ENCODE peak calls at places on chromosomes 7 and 10, in five cellular contexts. M is epithelial cell of proximal tubule, F is astrocyte of the spinal cord, Q is AG04449, C is body of pancreas. Y is an unnamed sample.
A peak's percentile ranks its signal among the peaks of the same experiment; 100 is the strongest.

GRCh38 chr7:100655908-100656674 is at the start of gene ACTL6B:
- DNase-seq in C (peak; percentile 72), Q (no peak), M (no peak), F (peak; percentile 23), Y (no peak)

GRCh38 chr10:124736491-124737136 is 7.6 kb downstream of the FAM53B start:
- DNase-seq in Q (no peak), M (no peak), F (peak; percentile 41), C (peak; percentile 78), Y (no peak)

GRCh38 chr10:125953778-125954385 is 57.5 kb downstream of the FANK1 start:
- DNase-seq in F (no peak), C (no peak), Q (no peak), M (no peak), Y (no peak)

GRCh38 chr7:46291601-46292150 is 370.6 kb upstream of the IGFBP3 start:
- DNase-seq in F (peak; percentile 80), M (no peak), Q (peak; percentile 44), C (no peak), Y (no peak)

GRCh38 chr7:8481752-8482446 is 48.5 kb downstream of the NXPH1 start:
- DNase-seq in C (no peak), F (no peak), M (no peak), Q (no peak), Y (no peak)

GRCh38 chr7:151800391-151800790 is 76.5 kb downstream of the PRKAG2 start:
- DNase-seq in F (no peak), Q (no peak), M (no peak), C (no peak), Y (no peak)

GRCh38 chr7:80588591-80588990 is 49.9 kb upstream of the CD36 start:
- DNase-seq in Q (no peak), M (no peak), F (peak; percentile 32), C (no peak), Y (no peak)

GRCh38 chr10:49592726-49593563 is 17.2 kb upstream of the SLC18A3 start:
- DNase-seq in Q (no peak), F (peak; percentile 49), C (peak; percentile 66), M (no peak), Y (no peak)

GRCh38 chr7:25037325-25037724 is 57.3 kb upstream of the OSBPL3 start:
- DNase-seq in Q (no peak), M (no peak), F (no peak), C (no peak), Y (no peak)

GRCh38 chr7:91420606-91421390 is 156.6 kb downstream of the FZD1 start:
- DNase-seq in M (no peak), Q (no peak), F (no peak), C (no peak), Y (no peak)

GRCh38 chr7:91425149-91425548 is 160.9 kb downstream of the FZD1 start:
- DNase-seq in M (no peak), C (no peak), Q (no peak), F (no peak), Y (no peak)

GRCh38 chr7:91424372-91424771 is 160.1 kb downstream of the FZD1 start:
- DNase-seq in C (no peak), M (no peak), Q (no peak), F (no peak), Y (no peak)
- TF ChIP-seq CTCF in C (no peak), M (peak; percentile 22), Q (no peak), F (no peak), Y (no peak)

GRCh38 chr10:47297796-47298540 is 2.0 kb upstream of the GDF10 start:
- DNase-seq in Q (no peak), C (no peak), M (no peak), F (no peak), Y (no peak)

GRCh38 chr10:47301833-47302232 is 1.8 kb downstream of the GDF10 start:
- DNase-seq in F (no peak), Q (no peak), C (peak; percentile 62), M (no peak), Y (no peak)

GRCh38 chr10:47299989-47300931 is at the start of gene GDF10:
- DNase-seq in Q (no peak), F (no peak), C (peak; percentile 67), M (no peak), Y (no peak)

GRCh38 chr10:47298730-47299129 is 1.3 kb upstream of the GDF10 start:
- DNase-seq in C (no peak), F (no peak), Q (no peak), M (no peak), Y (no peak)

DNA sequence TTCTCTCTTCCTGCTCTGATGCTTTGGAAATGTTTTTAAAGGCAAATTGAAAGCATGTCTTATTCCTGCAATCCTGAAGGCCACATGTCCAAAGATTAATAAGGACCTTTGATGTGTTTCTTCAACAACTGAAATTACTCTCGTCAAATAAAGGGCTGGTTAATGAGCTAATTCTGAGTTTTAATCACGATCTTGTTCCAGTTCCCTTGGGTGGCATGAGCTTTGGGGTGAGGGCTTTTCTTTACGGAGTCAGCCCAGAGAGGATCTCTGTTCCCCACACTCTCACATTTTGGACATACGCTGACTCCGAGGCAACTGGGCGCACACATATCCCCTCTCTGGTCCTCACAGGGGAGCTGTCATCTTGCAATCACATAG is 397 bp upstream of the GDF10 start:
- DNase-seq in F (no peak), Q (no peak), M (no peak), C (no peak), Y (no peak)
- TF ChIP-seq CTCF in F (no peak), Q (no peak), M (no peak), C (no peak), Y (no peak)

DNA sequence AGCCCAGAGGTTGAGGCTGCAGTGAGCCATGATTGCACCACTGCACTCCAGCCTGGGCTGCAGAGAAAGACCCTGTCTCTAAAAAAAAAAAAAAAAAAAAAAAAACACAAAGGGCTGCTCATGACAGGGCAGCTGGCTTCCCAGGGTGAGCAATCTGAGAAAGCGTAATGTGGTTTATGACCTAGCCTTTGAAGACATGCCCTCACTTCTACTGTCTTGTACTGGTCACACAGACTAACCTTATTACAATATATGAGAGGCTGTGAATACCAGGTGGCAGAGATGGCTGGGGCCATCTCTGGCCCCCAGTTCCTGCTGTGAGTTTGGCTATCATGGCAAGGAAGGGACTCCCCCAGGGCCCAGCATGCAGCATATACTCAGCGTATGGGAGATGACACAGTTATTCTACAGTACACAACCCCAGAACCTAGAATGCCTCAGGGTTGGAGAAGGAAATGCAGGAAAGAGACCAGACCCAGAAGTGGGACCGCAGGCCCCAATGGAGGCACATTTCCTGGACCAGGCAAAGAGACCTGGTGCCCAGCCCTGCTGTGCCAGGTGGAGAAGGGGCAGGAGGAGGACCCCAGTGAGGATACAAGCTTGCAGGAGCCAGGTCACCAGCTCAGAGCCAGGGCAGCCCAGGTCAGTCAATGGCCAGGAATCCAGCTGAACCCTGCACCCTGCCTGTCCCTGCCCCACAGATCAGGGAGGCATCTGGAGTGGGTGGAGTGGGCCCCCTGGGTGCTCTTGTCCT is 26.3 kb downstream of the NPTX2 start:
- DNase-seq in C (no peak), M (no peak), F (no peak), Q (no peak), Y (no peak)
- TF ChIP-seq CTCF in C (no peak), M (no peak), F (no peak), Q (no peak), Y (no peak)

DNA sequence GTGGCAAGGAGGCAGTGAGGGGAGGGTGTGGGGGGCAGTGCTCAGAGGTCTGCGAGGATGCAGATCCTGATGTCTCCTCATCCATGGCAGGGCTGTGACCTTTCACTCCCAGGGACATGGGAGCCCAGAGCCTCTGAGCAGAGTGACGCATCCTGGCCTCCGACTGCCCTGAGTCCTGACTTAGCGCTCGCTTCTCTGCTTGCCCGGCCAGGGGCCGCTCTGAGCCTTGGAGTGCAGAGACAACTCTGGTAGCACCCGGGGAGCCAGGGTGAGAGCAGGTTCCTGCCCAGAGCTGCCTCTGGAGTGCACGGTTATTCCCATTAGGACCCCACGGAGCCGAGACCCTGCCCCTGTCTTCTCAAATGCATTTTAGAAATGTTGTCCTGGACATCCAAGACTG is 188.0 kb downstream of the TCERG1L start:
- DNase-seq in Q (no peak), M (no peak), F (no peak), C (no peak), Y (no peak)
- TF ChIP-seq CTCF in Q (no peak), M (no peak), F (no peak), C (no peak), Y (no peak)

GRCh38 chr10:17409170-17409733 is 45.1 kb downstream of the ST8SIA6 start:
- DNase-seq in F (peak; percentile 33), M (no peak), Q (no peak), C (no peak), Y (no peak)
- TF ChIP-seq CTCF in F (peak; percentile 57), M (peak; percentile 57), Q (peak; percentile 21), C (no peak), Y (peak; percentile 40)

GRCh38 chr7:121994625-121995410 is 121.9 kb downstream of the PTPRZ1 start:
- DNase-seq in Q (peak; percentile 47), C (peak; percentile 87), F (peak; percentile 84), M (peak; percentile 36), Y (peak; percentile 46)
- TF ChIP-seq CTCF in Q (peak; percentile 79), C (peak; percentile 33), F (peak; percentile 81), M (peak; percentile 83), Y (peak; percentile 80)

DNA sequence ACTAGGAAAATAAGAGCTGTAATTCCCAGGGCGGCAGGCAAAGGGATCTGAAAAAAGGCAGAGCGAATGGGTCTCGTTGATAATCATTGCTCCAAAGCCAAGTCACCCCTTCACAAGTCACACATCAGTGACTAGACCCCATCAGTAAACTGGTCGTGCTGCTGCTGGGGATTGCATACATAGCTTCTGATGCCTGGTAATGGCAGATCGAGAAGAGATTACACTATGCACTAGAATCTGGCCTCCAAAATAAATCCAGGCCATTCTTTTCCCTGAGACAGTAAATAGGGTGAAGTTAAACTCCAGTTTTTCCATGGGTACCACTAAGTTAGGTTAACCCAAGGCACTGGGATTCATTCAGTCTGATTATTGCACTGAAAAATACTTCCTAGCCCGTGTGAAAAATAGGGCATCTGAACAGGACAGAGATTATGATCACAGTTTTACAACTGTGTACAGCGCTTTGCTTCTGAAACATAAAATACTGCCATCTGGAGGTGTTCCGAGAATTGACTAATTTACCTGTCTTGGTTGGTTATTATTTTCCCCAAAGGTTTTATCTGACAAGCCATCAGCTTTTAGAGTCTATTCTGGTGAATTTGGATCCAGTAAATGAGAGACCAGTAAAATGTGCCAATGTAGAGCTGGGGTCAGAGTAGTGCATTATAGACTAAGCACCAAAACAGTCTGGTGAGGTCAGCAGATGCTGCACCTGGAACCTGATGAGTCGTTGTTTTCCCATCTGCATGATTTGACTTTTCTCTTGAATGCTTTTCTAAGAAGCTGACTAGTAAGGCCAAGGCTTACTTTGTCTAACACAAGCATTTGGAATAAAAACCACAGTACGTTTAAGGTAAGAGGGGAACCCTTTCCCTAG is 82.9 kb upstream of the AFAP1L2 start:
- DNase-seq in Q (no peak), M (no peak), F (peak; percentile 69), C (no peak), Y (no peak)
- TF ChIP-seq CTCF in Q (no peak), M (peak; percentile 24), F (no peak), C (no peak), Y (no peak)

GRCh38 chr10:102918817-102919236 is 733 bp downstream of the CNNM2 start:
- DNase-seq in F (no peak), C (no peak), M (no peak), Q (no peak), Y (no peak)
- TF ChIP-seq CTCF in F (no peak), C (no peak), M (no peak), Q (no peak), Y (no peak)

GRCh38 chr7:77276120-77276519 is 76.5 kb upstream of the FGL2 start:
- DNase-seq in M (no peak), C (no peak), F (no peak), Q (no peak), Y (no peak)
- TF ChIP-seq CTCF in M (no peak), C (no peak), F (no peak), Q (no peak), Y (no peak)